ENCODE peak calls at places on chromosomes 7 and 10, in five cellular contexts. O is astrocyte, A is HT-29, J is tibial artery, C is NCI-H1092 treated with DMSO at 0.1 percent for 48 hours. F is an unnamed sample.
A peak's percentile ranks its signal among the peaks of the same experiment; 100 is the strongest.

GRCh38 chr10:73076361-73077183 is 20.1 kb downstream of the P4HA1 start:
- DNase-seq in A (no peak), O (peak; percentile 82), J (peak; percentile 78), C (no peak), F (no peak)

GRCh38 chr10:24866615-24867583 is 85.5 kb downstream of the PRTFDC1 start:
- DNase-seq in C (no peak), J (peak; percentile 77), O (peak; percentile 88), A (no peak), F (no peak)

GRCh38 chr10:72477463-72477862 is 122.7 kb upstream of the DNAJB12 start:
- DNase-seq in O (no peak), C (no peak), A (no peak), J (no peak), F (no peak)

GRCh38 chr7:34928052-34928451 is 109.2 kb downstream of the DPY19L1 start:
- DNase-seq in O (no peak), A (peak; percentile 78), J (no peak), C (no peak), F (peak; percentile 75)

GRCh38 chr7:51299391-51300133 is 17.0 kb downstream of the COBL start:
- DNase-seq in O (no peak), J (no peak), C (no peak), A (no peak), F (no peak)

GRCh38 chr10:34959321-34959720 is 130.8 kb downstream of the CUL2 start:
- DNase-seq in C (no peak), A (no peak), O (no peak), J (no peak), F (peak; percentile 41)

GRCh38 chr7:51620690-51621089 is 304.1 kb upstream of the COBL start:
- DNase-seq in A (no peak), O (no peak), J (no peak), C (no peak), F (no peak)

GRCh38 chr10:63157845-63158624 is 24.9 kb downstream of the NRBF2 start:
- DNase-seq in C (peak; percentile 54), A (peak; percentile 81), J (no peak), O (peak; percentile 86), F (peak; percentile 45)

GRCh38 chr7:74355091-74355490 is 65.9 kb downstream of the CLIP2 start:
- DNase-seq in O (peak; percentile 77), C (no peak), J (no peak), A (peak; percentile 35), F (no peak)

GRCh38 chr10:71575934-71576801 is 143.4 kb downstream of the C10orf105 start:
- DNase-seq in J (no peak), O (no peak), C (no peak), A (no peak), F (no peak)

GRCh38 chr10:31956200-31956946 is 27.7 kb upstream of the ARHGAP12 start:
- DNase-seq in J (no peak), O (no peak), C (no peak), A (no peak), F (no peak)

GRCh38 chr10:29950391-29950790 is 109.0 kb downstream of the JCAD start:
- DNase-seq in C (no peak), A (no peak), J (no peak), O (peak; percentile 86), F (no peak)

GRCh38 chr10:1151071-1152033 is 95.2 kb downstream of the WDR37 start:
- DNase-seq in C (no peak), O (no peak), A (no peak), J (peak; percentile 32), F (no peak)

GRCh38 chr7:22677680-22678079 is 49.3 kb upstream of the IL6 start:
- DNase-seq in A (no peak), C (no peak), J (no peak), O (no peak), F (no peak)

GRCh38 chr10:4541292-4541691 is 284.7 kb upstream of the AKR1E2 start:
- DNase-seq in A (peak; percentile 59), J (peak; percentile 84), O (peak; percentile 92), C (no peak), F (no peak)

GRCh38 chr10:18437486-18437885 is 213.9 kb downstream of the NSUN6 start:
- DNase-seq in O (peak; percentile 16), C (no peak), J (no peak), A (no peak), F (no peak)

GRCh38 chr7:155956977-155957376 is 144.7 kb upstream of the SHH start:
- DNase-seq in A (no peak), C (no peak), O (no peak), J (no peak), F (no peak)

GRCh38 chr10:93346712-93347111 is 135.4 kb downstream of the MYOF start:
- DNase-seq in A (no peak), O (peak; percentile 8), C (no peak), J (no peak), F (no peak)

GRCh38 chr10:67259319-67259929 is 333.6 kb downstream of the LRRTM3 start:
- DNase-seq in A (peak; percentile 63), O (no peak), J (no peak), C (no peak), F (no peak)

GRCh38 chr7:128827248-128827958 is 2.8 kb upstream of the FLNC start:
- DNase-seq in A (no peak), O (peak; percentile 69), J (peak; percentile 88), C (no peak), F (peak; percentile 32)

GRCh38 chr7:44073664-44074348 is 8.4 kb upstream of the PGAM2 start:
- DNase-seq in A (peak; percentile 90), C (no peak), O (peak; percentile 65), J (peak; percentile 93), F (no peak)

GRCh38 chr10:98664329-98665042 is 217.8 kb upstream of the HPS1 start:
- DNase-seq in A (peak; percentile 36), C (no peak), J (no peak), O (no peak), F (no peak)

GRCh38 chr7:121084748-121085336 is 96.3 kb downstream of the CPED1 start:
- DNase-seq in J (no peak), A (no peak), C (no peak), O (peak; percentile 95), F (no peak)

GRCh38 chr7:5478568-5479045 is 55.0 kb upstream of the TNRC18 start:
- DNase-seq in C (peak; percentile 57), J (no peak), O (no peak), A (no peak), F (no peak)

GRCh38 chr10:50554995-50555568 is 68.7 kb downstream of the SGMS1 start:
- DNase-seq in C (no peak), O (peak; percentile 55), J (no peak), A (peak; percentile 50), F (no peak)

GRCh38 chr7:157565201-157565626 is 228.4 kb downstream of the DNAJB6 start:
- DNase-seq in A (no peak), C (no peak), J (no peak), O (peak; percentile 74), F (no peak)

GRCh38 chr7:117951285-117951684 is 78.0 kb upstream of the CTTNBP2 start:
- DNase-seq in C (no peak), O (no peak), A (no peak), J (no peak), F (no peak)

GRCh38 chr7:20296444-20296843 is 34.3 kb upstream of the ITGB8 start:
- DNase-seq in A (peak; percentile 70), O (peak; percentile 35), J (no peak), C (no peak), F (no peak)

GRCh38 chr10:72370201-72370722 is 15.5 kb upstream of the DNAJB12 start:
- DNase-seq in C (no peak), O (no peak), J (no peak), A (no peak), F (no peak)

GRCh38 chr7:44489955-44490350 is 505 bp downstream of the NUDCD3 start:
- DNase-seq in J (no peak), C (no peak), O (peak; percentile 18), A (peak; percentile 51), F (no peak)

GRCh38 chr7:918441-919113 is 35.9 kb downstream of the ADAP1 start:
- DNase-seq in O (no peak), J (peak; percentile 58), C (no peak), A (no peak), F (peak; percentile 1)

GRCh38 chr10:120945801-120946302 is 94.7 kb downstream of the WDR11 start:
- DNase-seq in O (peak; percentile 47), A (peak; percentile 79), C (no peak), J (no peak), F (no peak)

F was measured in nephron progenitor cell.